ENCODE peak calls at places on chromosomes 16 and 17, in six cellular contexts. T, X, D, R, O and S are unnamed samples.

GRCh38 chr17:71251276-71251675 is 869.5 kb upstream of the SOX9 start:
- DNase-seq in T (no peak), X (no peak), D (no peak), R (no peak), O (no peak), S (peak; percentile 69)

GRCh38 chr17:60079401-60079861 is 710 bp upstream of the HEATR6 start:
- DNase-seq in T (no peak), X (no peak), D (no peak), R (no peak), O (peak; percentile 58), S (peak; percentile 60)

GRCh38 chr17:47810200-47810821 is 11.3 kb downstream of the OSBPL7 start:
- DNase-seq in T (peak; percentile 41), X (peak; percentile 93), D (peak; percentile 73), R (no peak), O (peak; percentile 95), S (peak; percentile 87)

GRCh38 chr16:23484501-23485256 is 25.6 kb downstream of the GGA2 start:
- DNase-seq in T (no peak), X (no peak), D (no peak), R (no peak), O (no peak), S (no peak)

GRCh38 chr16:66746682-66747081 is 4.7 kb downstream of the DYNC1LI2 start:
- DNase-seq in T (no peak), X (no peak), D (no peak), R (peak; percentile 99), O (no peak), S (peak; percentile 66)

GRCh38 chr16:30350134-30350871 is 4.8 kb downstream of the CD2BP2 start:
- DNase-seq in T (peak; percentile 52), X (no peak), D (no peak), R (peak; percentile 47), O (no peak), S (no peak)

GRCh38 chr16:83619381-83620150 is 188.2 kb upstream of the HSBP1 start:
- DNase-seq in T (no peak), X (no peak), D (peak; percentile 16), R (no peak), O (no peak), S (no peak)

GRCh38 chr17:43871947-43872690 is 25.1 kb downstream of the CD300LG start:
- DNase-seq in T (no peak), X (no peak), D (no peak), R (no peak), O (peak; percentile 36), S (no peak)

GRCh38 chr16:85419503-85420408 is 193.4 kb upstream of the GSE1 start:
- DNase-seq in T (no peak), X (no peak), D (no peak), R (no peak), O (no peak), S (no peak)

GRCh38 chr17:32609085-32609484 is 122.3 kb downstream of the CDK5R1 start:
- DNase-seq in T (peak; percentile 58), X (peak; percentile 31), D (no peak), R (peak; percentile 82), O (peak; percentile 66), S (peak; percentile 27)

GRCh38 chr17:13918247-13918646 is 151.1 kb upstream of the COX10 start:
- DNase-seq in T (no peak), X (no peak), D (no peak), R (no peak), O (no peak), S (no peak)

GRCh38 chr16:27431773-27432599 is 30.0 kb downstream of the IL21R start:
- DNase-seq in T (peak; percentile 10), X (no peak), D (peak; percentile 15), R (no peak), O (peak; percentile 6), S (peak; percentile 37)

GRCh38 chr16:57106767-57107166 is 14.4 kb downstream of the CPNE2 start:
- DNase-seq in T (no peak), X (no peak), D (no peak), R (no peak), O (peak; percentile 19), S (no peak)

GRCh38 chr17:41581366-41582060 is 5.2 kb downstream of the KRT14 start:
- DNase-seq in T (no peak), X (no peak), D (no peak), R (no peak), O (no peak), S (no peak)

GRCh38 chr17:41580651-41581365 is 5.9 kb downstream of the KRT14 start:
- DNase-seq in T (no peak), X (no peak), D (no peak), R (no peak), O (peak; percentile 52), S (no peak)

GRCh38 chr17:41580244-41580575 is 6.5 kb downstream of the KRT14 start:
- DNase-seq in T (no peak), X (no peak), D (no peak), R (no peak), O (no peak), S (no peak)

GRCh38 chr17:41585301-41585700 is 1.4 kb downstream of the KRT14 start:
- DNase-seq in T (no peak), X (no peak), D (no peak), R (no peak), O (no peak), S (no peak)

GRCh38 chr17:41583137-41584127 is 3.3 kb downstream of the KRT14 start:
- DNase-seq in T (no peak), X (no peak), D (no peak), R (no peak), O (no peak), S (no peak)
- TF ChIP-seq CTCF in T (no peak), X (no peak), D (peak; percentile 45), R (no peak), O (no peak), S (no peak)

DNA sequence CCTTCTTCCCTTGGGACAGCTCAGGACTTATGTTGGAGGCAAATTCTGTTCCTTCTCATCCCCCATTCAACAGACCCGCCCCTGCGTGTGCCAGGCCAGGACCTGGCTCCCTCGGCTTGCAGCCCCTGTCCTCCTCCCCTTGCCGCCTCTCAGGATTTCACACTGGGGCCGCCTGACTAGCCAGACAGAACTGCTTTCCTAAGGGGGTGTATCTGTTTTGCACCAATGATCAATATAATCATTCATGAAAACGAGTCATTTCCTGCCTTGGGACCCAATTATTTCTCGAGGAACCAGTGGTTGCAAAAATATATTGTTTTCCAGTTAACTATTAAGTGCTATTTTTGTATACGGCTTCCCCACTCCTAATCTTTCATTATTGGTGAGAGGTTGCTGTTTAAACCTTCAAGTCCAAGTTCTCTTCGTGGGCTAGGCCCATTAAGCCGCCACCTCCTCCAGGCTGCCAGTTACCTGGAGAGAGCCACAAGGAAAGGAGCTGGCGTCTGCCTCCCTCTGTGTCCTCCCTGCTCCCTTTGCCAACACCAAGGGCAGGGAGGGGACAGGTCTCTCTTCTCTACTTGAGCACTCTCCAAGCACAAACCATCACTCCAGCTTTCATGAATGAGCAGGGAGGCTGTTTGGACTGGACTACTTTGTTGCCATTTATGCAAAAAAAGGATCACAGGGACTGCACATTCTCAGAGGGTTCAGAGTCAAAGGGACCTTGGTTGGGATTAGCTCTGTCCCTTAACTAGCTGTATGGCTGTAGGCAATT is 8.9 kb downstream of the DCAKD start:
- DNase-seq in T (no peak), X (no peak), D (no peak), R (no peak), O (no peak), S (no peak)
- TF ChIP-seq CTCF in T (no peak), X (no peak), D (no peak), R (no peak), O (no peak), S (no peak)

GRCh38 chr17:55645361-55645760 is 77.3 kb downstream of the TMEM100 start:
- DNase-seq in T (no peak), X (no peak), D (no peak), R (no peak), O (no peak), S (no peak)

GRCh38 chr17:55649935-55650597 is 72.6 kb downstream of the TMEM100 start:
- DNase-seq in T (no peak), X (no peak), D (no peak), R (no peak), O (no peak), S (no peak)

GRCh38 chr17:55652114-55652513 is 70.5 kb downstream of the TMEM100 start:
- DNase-seq in T (no peak), X (no peak), D (no peak), R (no peak), O (no peak), S (no peak)

GRCh38 chr17:55644346-55644745 is 78.3 kb downstream of the TMEM100 start:
- DNase-seq in T (no peak), X (no peak), D (no peak), R (no peak), O (no peak), S (no peak)

GRCh38 chr17:55648086-55648485 is 74.6 kb downstream of the TMEM100 start:
- DNase-seq in T (no peak), X (no peak), D (no peak), R (no peak), O (no peak), S (no peak)
- TF ChIP-seq CTCF in T (no peak), X (no peak), D (no peak), R (no peak), O (no peak), S (no peak)

GRCh38 chr16:74230126-74230525 is 66.5 kb upstream of the PSMD7 start:
- DNase-seq in T (no peak), X (no peak), D (no peak), R (no peak), O (no peak), S (no peak)

GRCh38 chr16:74224828-74225227 is 71.8 kb upstream of the PSMD7 start:
- DNase-seq in T (no peak), X (no peak), D (no peak), R (no peak), O (peak; percentile 28), S (no peak)

GRCh38 chr16:74225278-74225677 is 71.3 kb upstream of the PSMD7 start:
- DNase-seq in T (no peak), X (no peak), D (no peak), R (no peak), O (no peak), S (no peak)

DNA sequence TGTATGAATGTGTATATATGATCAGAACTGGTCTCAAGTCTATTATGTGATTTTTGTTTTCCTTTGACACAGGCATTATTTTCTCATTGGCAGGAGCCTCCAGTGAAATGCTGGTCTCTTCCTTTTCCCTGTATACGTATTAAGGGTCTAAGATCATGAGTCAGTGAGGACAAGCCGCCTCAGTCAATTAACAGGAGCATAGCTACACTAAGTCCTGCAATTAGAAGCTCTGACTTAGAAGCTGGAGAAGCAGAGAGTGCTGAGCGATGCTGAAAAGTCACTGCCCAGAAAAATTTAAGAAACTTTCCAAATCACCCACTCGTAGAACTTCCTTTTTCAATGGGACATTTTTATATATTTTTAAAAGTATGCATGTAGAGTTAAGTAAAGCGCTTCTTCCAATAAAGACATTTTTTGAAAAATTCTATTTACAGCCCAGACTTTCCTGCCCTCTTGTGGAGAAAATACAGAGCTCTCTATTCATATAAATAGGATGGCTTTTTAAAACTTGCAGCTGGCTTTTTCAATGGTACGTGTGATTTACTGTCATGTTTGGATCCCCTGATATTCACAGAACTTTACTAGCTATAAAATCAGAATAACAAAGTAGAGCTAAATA is 70.1 kb upstream of the PSMD7 start:
- DNase-seq in T (no peak), X (peak; percentile 16), D (no peak), R (peak; percentile 17), O (peak; percentile 25), S (peak; percentile 3)
- TF ChIP-seq CTCF in T (no peak), X (peak; percentile 61), D (peak; percentile 78), R (peak; percentile 28), O (peak; percentile 53), S (peak; percentile 45)